ENCODE peak calls at places on chromosomes 2 and 18, in five cellular contexts. I is right lobe of liver, H is uterus, A is body of pancreas, K is HCT116. S is an unnamed sample. For H3K9me3 and H3K4me1, the result is how much of the 10 kb centered on the place peaks cover.

GRCh38 chr2:238203973-238204683 is 633 bp upstream of the ILKAP start:
- DNase-seq in H (no peak), K (no peak), I (no peak), A (no peak), S (no peak)

GRCh38 chr2:3461781-3462492 is 57.4 kb downstream of the ADI1 start:
- DNase-seq in I (no peak), H (peak), A (no peak), K (peak), S (peak)

GRCh38 chr2:5791371-5791770 is 99.2 kb downstream of the SOX11 start:
- DNase-seq in K (no peak), H (no peak), I (no peak), A (no peak), S (no peak)

GRCh38 chr2:70089946-70090523 is 2.8 kb downstream of the PCBP1 start:
- DNase-seq in A (no peak), K (no peak), H (no peak), I (no peak), S (no peak)

GRCh38 chr2:135791418-135792190 is 45.4 kb downstream of the LCT start:
- DNase-seq in I (no peak), A (no peak), K (no peak), H (no peak), S (no peak)

GRCh38 chr2:54908591-54908990 is 141.7 kb downstream of the RTN4 start:
- DNase-seq in H (no peak), K (no peak), A (no peak), I (peak), S (no peak)

GRCh38 chr2:134232868-134233732 is 20.8 kb upstream of the MGAT5 start:
- DNase-seq in I (no peak), H (no peak), K (no peak), A (no peak), S (no peak)

GRCh38 chr2:121218386-121218938 is 66.5 kb downstream of the TFCP2L1 start:
- DNase-seq in K (no peak), A (no peak), I (no peak), H (no peak), S (no peak)

GRCh38 chr2:45156605-45157004 is 147.4 kb upstream of the SIX2 start:
- DNase-seq in A (no peak), I (no peak), K (no peak), H (no peak), S (no peak)

GRCh38 chr2:128237911-128238697 is 80.6 kb downstream of the HS6ST1 start:
- DNase-seq in K (no peak), A (no peak), H (no peak), I (no peak), S (no peak)

GRCh38 chr2:73284296-73285161 is at the start of gene FBXO41:
- DNase-seq in A (peak), K (no peak), I (no peak), H (peak), S (peak)

GRCh38 chr2:85536479-85536878 is 2.5 kb upstream of the MAT2A start:
- DNase-seq in A (no peak), H (no peak), I (no peak), K (no peak), S (no peak)

GRCh38 chr18:62683935-62684334 is 31.4 kb upstream of the PHLPP1 start:
- DNase-seq in H (no peak), K (no peak), I (no peak), A (no peak), S (no peak)

GRCh38 chr18:38493991-38494559 is 928.5 kb upstream of the CELF4 start:
- DNase-seq in A (no peak), I (no peak), H (no peak), K (no peak), S (no peak)

GRCh38 chr18:47594063-47594462 is 336.4 kb downstream of the SMAD2 start:
- DNase-seq in I (no peak), A (no peak), K (no peak), H (no peak), S (no peak)

GRCh38 chr18:2223394-2223793 is 347.9 kb downstream of the METTL4 start:
- DNase-seq in H (no peak), K (no peak), I (no peak), A (no peak), S (no peak)

GRCh38 chr2:229610359-229610758 is 104.0 kb downstream of the DNER start:
- DNase-seq in H (no peak), A (no peak), I (no peak), K (no peak), S (no peak)

GRCh38 chr18:64273724-64274123 is 124.8 kb upstream of the LINC00305 start:
- DNase-seq in K (no peak), H (no peak), I (no peak), A (no peak), S (no peak)

GRCh38 chr2:181813963-181814565 is 77.5 kb upstream of the ITPRID2 start:
- DNase-seq in I (no peak), A (peak), K (no peak), H (no peak), S (no peak)

GRCh38 chr2:23850564-23851256 is 76.2 kb downstream of the ATAD2B start:
- DNase-seq in I (no peak), K (no peak), H (no peak), A (no peak), S (no peak)

GRCh38 chr2:19059076-19059475 is 299.3 kb downstream of the OSR1 start:
- DNase-seq in I (no peak), H (no peak), A (peak), K (no peak), S (no peak)

DNA sequence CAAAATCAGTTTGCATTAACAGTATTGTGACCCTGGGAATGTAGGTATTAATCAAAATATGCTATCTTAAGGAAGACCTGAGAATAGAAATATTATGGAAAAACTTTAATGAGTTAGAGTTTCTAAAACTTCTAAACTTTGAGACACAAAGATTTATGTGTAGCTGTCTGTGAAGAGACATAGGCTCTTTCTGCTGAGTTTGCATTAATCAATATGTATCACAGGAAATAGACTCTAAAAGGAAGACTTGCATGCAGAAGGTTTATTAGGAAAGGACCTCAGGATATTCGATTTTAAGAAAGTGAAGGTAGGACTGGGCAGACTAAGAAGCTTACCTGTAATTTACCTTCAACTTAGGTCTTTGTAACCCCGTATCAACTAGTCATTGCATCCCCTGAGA is 494.8 kb upstream of the NRXN1 start:
- DNase-seq in H (no peak), A (no peak), K (no peak), I (no peak), S (no peak)
- H3K9me3 ChIP-seq in H (under half), A (under half), K (under half), I (under half), S (under half)

DNA sequence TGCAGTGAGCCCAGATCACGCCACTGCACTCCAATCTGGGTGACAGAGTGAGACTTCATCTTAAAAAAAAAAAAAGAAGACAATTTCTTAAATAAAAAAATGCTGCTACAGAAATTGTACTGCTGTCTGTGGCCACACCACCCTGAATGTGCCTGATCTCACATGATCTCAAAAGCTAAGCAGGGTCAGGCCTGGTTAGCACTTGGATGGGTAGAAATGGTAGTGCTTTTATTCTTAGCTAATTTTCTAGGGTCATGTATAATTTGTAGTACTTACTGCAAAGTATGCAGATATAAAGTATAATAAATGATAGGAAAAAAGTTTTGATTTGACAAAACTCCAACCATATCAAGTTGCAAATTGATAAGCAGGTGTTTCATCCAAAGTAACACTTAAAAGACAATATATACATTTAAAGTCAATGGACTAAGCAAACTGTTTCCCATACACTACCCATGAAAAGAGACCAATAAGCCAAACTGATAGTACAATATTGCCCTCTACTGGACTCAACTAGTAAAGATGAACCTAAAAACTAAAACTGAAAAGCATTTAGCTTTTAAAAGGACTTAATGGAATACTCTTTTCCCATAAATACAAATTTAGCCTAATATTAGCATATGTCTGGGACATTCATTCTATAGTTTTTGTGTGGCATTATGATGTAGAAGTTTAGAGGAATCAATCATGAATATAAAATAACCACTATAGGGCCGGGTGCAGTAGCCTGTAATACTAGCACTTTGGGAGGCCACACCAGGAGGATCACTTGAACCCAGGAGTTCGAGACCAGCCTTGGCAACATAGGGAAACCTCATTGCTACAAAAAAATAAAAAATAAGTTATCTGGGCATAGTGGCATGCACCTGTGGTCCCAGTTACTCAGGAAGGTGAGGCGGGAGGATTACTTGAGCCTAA is 18.6 kb upstream of the PEX13 start:
- DNase-seq in A (no peak), H (no peak), I (no peak), K (no peak), S (no peak)
- H3K4me1 ChIP-seq in A (under half), H (under half), I (under half), K (under half), S (under half)

DNA sequence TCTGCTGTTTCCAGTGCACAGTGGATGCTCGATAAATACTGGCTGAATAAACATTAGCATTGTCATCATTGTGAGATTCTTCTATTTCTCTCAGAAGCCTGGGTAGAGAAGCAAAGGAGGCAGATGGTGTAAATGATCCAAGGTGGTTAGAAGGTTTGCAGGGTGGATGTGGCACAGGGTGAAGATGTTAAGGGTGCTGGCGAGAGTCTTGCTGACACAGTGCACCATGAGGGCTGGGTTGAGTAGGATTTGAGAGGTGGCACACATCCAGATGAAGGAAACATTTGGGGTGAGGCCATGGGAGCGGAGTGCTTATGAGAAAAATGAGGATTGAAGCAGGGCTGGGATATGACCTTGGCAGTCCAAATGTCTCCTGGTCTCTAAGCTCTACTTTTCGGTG is 17.8 kb upstream of the CPO start:
- DNase-seq in H (no peak), I (no peak), A (no peak), K (no peak), S (no peak)
- TF ChIP-seq POLR2A in H (no peak), I (no peak), A (no peak), K (no peak), S (no peak)

GRCh38 chr2:151299940-151300539 is 10.6 kb upstream of the NMI start:
- DNase-seq in A (no peak), I (no peak), H (no peak), K (no peak), S (no peak)
- H3K9me3 ChIP-seq in A (under half), I (under half), H (under half), K (under half), S (under half)

GRCh38 chr2:112220186-112220585 is 34.7 kb downstream of the ZC3H8 start:
- DNase-seq in H (no peak), K (no peak), A (no peak), I (no peak), S (no peak)

GRCh38 chr2:112216158-112216557 is 38.7 kb downstream of the ZC3H8 start:
- DNase-seq in K (no peak), I (no peak), H (no peak), A (no peak), S (no peak)

GRCh38 chr2:112220831-112221230 is 34.0 kb downstream of the ZC3H8 start:
- DNase-seq in A (no peak), I (no peak), H (no peak), K (no peak), S (no peak)

DNA sequence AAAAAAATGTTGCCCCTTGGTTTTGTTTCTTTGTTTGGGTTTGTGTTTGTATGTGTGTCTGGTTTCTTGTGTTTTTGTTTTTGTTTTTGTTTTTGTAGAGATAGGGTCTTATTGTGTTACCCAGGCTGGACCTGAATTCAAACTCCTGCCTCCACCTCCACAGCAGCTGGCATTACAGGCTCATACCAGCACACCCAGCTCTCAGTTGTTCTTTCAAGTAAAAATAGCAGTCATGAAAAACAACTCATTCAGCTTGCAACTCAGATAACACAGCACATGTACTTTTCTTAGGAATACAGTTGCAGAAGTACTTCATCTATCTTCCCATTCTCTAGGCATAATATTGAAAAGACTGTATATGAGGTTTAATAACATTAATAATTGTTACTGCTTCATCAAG is 37.0 kb downstream of the ZC3H8 start:
- DNase-seq in K (no peak), A (no peak), H (no peak), I (no peak), S (no peak)
- H3K4me1 ChIP-seq in K (under half), A (under half), H (under half), I (under half), S (under half)

DNA sequence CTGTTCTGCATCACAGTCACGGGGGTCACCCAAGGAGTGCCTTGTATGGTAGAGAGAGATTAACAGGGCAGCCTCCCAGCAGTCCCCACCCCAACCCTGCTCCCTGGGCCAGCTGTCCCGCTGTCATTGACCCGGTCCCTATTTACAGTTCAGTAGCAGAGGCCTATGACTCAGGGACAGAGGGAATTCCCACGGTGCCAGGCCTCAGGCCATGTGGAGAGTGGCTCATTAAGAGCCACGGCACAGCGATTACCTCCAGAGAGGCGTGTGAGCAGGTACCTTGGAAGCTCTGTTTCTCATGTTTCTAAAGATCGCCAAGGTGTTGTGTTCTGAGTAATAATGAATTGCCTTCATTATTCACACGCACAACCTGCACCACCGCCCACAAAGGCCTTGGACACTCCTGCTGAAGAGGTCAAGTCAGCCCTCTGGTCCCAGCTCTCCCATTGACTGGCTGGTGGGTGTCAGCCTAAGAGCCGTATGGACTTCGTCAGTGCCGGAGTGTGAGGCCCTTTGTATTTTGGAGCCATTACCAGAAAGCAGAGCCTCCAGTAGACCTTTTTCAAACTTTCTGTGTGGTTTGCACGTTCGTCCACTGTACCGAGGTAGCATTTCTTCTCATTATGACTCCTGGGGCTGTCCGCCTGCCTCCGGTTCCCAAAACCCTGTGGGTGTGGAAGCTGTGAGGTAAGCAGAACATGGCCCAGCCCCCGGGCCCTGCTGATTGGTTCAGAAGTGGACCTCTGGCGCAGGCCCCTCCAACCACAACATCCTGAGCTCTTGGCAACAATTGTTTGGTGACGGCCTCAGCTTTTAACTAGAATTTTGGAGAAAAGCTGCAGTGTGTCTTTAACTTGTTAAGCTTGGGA is 47.0 kb downstream of the SERTAD2 start:
- DNase-seq in I (peak), H (peak), A (peak), K (no peak), S (peak)
- TF ChIP-seq POLR2A in I (no peak), H (no peak), A (no peak), K (no peak), S (no peak)

GRCh38 chr18:79067611-79068010 is 1.6 kb upstream of the ATP9B start:
- DNase-seq in I (no peak), H (no peak), K (no peak), A (no peak), S (no peak)
- H3K9me3 ChIP-seq in I (under half), H (under half), K (under half), A (under half), S (under half)

GRCh38 chr2:197137826-197138480 is 172.6 kb downstream of the ANKRD44 start:
- DNase-seq in A (no peak), K (no peak), H (no peak), I (no peak), S (no peak)

GRCh38 chr2:197138513-197138912 is 172.1 kb downstream of the ANKRD44 start:
- DNase-seq in H (no peak), K (no peak), I (no peak), A (no peak), S (no peak)

GRCh38 chr2:197142074-197142473 is 168.5 kb downstream of the ANKRD44 start:
- DNase-seq in I (no peak), K (no peak), H (no peak), A (no peak), S (no peak)

GRCh38 chr2:197141669-197142068 is 168.9 kb downstream of the ANKRD44 start:
- DNase-seq in A (no peak), K (no peak), I (no peak), H (no peak), S (no peak)

GRCh38 chr2:197140045-197140444 is 170.5 kb downstream of the ANKRD44 start:
- DNase-seq in A (no peak), I (no peak), K (no peak), H (no peak), S (no peak)
- H3K4me1 ChIP-seq in A (under half), I (under half), K (under half), H (under half), S (under half)